ENCODE peak calls at places on chromosomes 11 and 22, in six cellular contexts. One of them, this sample, is unnamed.

GRCh38 chr11:58509730-58510129 is 1.8 kb upstream of the OR5B21 start:
- DNase-seq in prostate gland: no peak
- DNase-seq in stomach: no peak
- DNase-seq in heart left ventricle: no peak
- DNase-seq in esophagus muscularis mucosa: no peak
- DNase-seq in sigmoid colon: no peak
- DNase-seq in this sample: no peak

GRCh38 chr22:26892401-26893033 is 235.1 kb downstream of the MIAT start:
- DNase-seq in prostate gland: no peak
- DNase-seq in stomach: peak; percentile 49
- DNase-seq in heart left ventricle: no peak
- DNase-seq in esophagus muscularis mucosa: peak; percentile 92
- DNase-seq in sigmoid colon: peak; percentile 72
- DNase-seq in this sample: no peak

GRCh38 chr11:115257286-115258077 is 246.7 kb downstream of the CADM1 start:
- DNase-seq in prostate gland: no peak
- DNase-seq in stomach: no peak
- DNase-seq in heart left ventricle: no peak
- DNase-seq in esophagus muscularis mucosa: no peak
- DNase-seq in sigmoid colon: no peak
- DNase-seq in this sample: no peak

GRCh38 chr11:69950120-69950519 is 128.0 kb upstream of the ANO1 start:
- DNase-seq in prostate gland: no peak
- DNase-seq in stomach: no peak
- DNase-seq in heart left ventricle: no peak
- DNase-seq in esophagus muscularis mucosa: no peak
- DNase-seq in sigmoid colon: no peak
- DNase-seq in this sample: no peak

GRCh38 chr11:123194308-123195181 is 503 bp downstream of the CLMP start:
- DNase-seq in prostate gland: no peak
- DNase-seq in stomach: no peak
- DNase-seq in heart left ventricle: no peak
- DNase-seq in esophagus muscularis mucosa: no peak
- DNase-seq in sigmoid colon: peak; percentile 80
- DNase-seq in this sample: no peak

GRCh38 chr11:64713031-64713780 is 9.8 kb downstream of the NRXN2 start:
- DNase-seq in prostate gland: peak; percentile 33
- DNase-seq in stomach: peak; percentile 46
- DNase-seq in heart left ventricle: no peak
- DNase-seq in esophagus muscularis mucosa: no peak
- DNase-seq in sigmoid colon: no peak
- DNase-seq in this sample: no peak

GRCh38 chr11:65506316-65506769 is 7.5 kb downstream of the MALAT1 start:
- DNase-seq in prostate gland: no peak
- DNase-seq in stomach: no peak
- DNase-seq in heart left ventricle: no peak
- DNase-seq in esophagus muscularis mucosa: no peak
- DNase-seq in sigmoid colon: no peak
- DNase-seq in this sample: no peak

GRCh38 chr11:111370902-111371578 is 8.0 kb downstream of the POU2AF1 start:
- DNase-seq in prostate gland: no peak
- DNase-seq in stomach: no peak
- DNase-seq in heart left ventricle: no peak
- DNase-seq in esophagus muscularis mucosa: no peak
- DNase-seq in sigmoid colon: no peak
- DNase-seq in this sample: no peak

GRCh38 chr11:43578346-43579170 is 102.0 kb upstream of the HSD17B12 start:
- DNase-seq in prostate gland: no peak
- DNase-seq in stomach: no peak
- DNase-seq in heart left ventricle: no peak
- DNase-seq in esophagus muscularis mucosa: no peak
- DNase-seq in sigmoid colon: no peak
- DNase-seq in this sample: no peak

GRCh38 chr11:126519653-126520573 is 164.4 kb downstream of the ST3GAL4 start:
- DNase-seq in prostate gland: no peak
- DNase-seq in stomach: no peak
- DNase-seq in heart left ventricle: no peak
- DNase-seq in esophagus muscularis mucosa: no peak
- DNase-seq in sigmoid colon: peak; percentile 60
- DNase-seq in this sample: no peak

GRCh38 chr11:117868088-117868487 is 8.4 kb downstream of the FXYD6 start:
- DNase-seq in prostate gland: no peak
- DNase-seq in stomach: no peak
- DNase-seq in heart left ventricle: no peak
- DNase-seq in esophagus muscularis mucosa: no peak
- DNase-seq in sigmoid colon: no peak
- DNase-seq in this sample: no peak

GRCh38 chr22:46007003-46007847 is 30.3 kb upstream of the WNT7B start:
- DNase-seq in prostate gland: peak; percentile 70
- DNase-seq in stomach: peak; percentile 69
- DNase-seq in heart left ventricle: peak; percentile 76
- DNase-seq in esophagus muscularis mucosa: no peak
- DNase-seq in sigmoid colon: peak; percentile 89
- DNase-seq in this sample: peak; percentile 41

GRCh38 chr11:119338946-119339580 is 1.6 kb downstream of the C1QTNF5 start:
- DNase-seq in prostate gland: no peak
- DNase-seq in stomach: no peak
- DNase-seq in heart left ventricle: no peak
- DNase-seq in esophagus muscularis mucosa: no peak
- DNase-seq in sigmoid colon: no peak
- DNase-seq in this sample: peak; percentile 26

GRCh38 chr11:34189191-34189590 is 83.8 kb downstream of the NAT10 start:
- DNase-seq in prostate gland: no peak
- DNase-seq in stomach: no peak
- DNase-seq in heart left ventricle: no peak
- DNase-seq in esophagus muscularis mucosa: no peak
- DNase-seq in sigmoid colon: no peak
- DNase-seq in this sample: no peak

GRCh38 chr22:41401781-41402648 is 20.3 kb downstream of the TEF start:
- DNase-seq in prostate gland: peak; percentile 69
- DNase-seq in stomach: peak; percentile 95
- DNase-seq in heart left ventricle: peak; percentile 85
- DNase-seq in esophagus muscularis mucosa: no peak
- DNase-seq in sigmoid colon: peak; percentile 92
- DNase-seq in this sample: peak; percentile 78

GRCh38 chr22:29313126-29314071 is 2.1 kb downstream of the RASL10A start:
- DNase-seq in prostate gland: no peak
- DNase-seq in stomach: no peak
- DNase-seq in heart left ventricle: no peak
- DNase-seq in esophagus muscularis mucosa: no peak
- DNase-seq in sigmoid colon: peak; percentile 70
- DNase-seq in this sample: peak; percentile 31

GRCh38 chr11:120952503-120953229 is 71.2 kb upstream of the TBCEL start:
- DNase-seq in prostate gland: peak; percentile 74
- DNase-seq in stomach: peak; percentile 73
- DNase-seq in heart left ventricle: peak; percentile 70
- DNase-seq in esophagus muscularis mucosa: no peak
- DNase-seq in sigmoid colon: peak; percentile 79
- DNase-seq in this sample: peak; percentile 57

GRCh38 chr11:103633037-103633788 is 403.2 kb upstream of the DDI1 start:
- DNase-seq in prostate gland: no peak
- DNase-seq in stomach: no peak
- DNase-seq in heart left ventricle: no peak
- DNase-seq in esophagus muscularis mucosa: no peak
- DNase-seq in sigmoid colon: no peak
- DNase-seq in this sample: no peak

GRCh38 chr11:14764899-14765527 is 121.4 kb downstream of the PDE3B start:
- DNase-seq in prostate gland: no peak
- DNase-seq in stomach: no peak
- DNase-seq in heart left ventricle: no peak
- DNase-seq in esophagus muscularis mucosa: no peak
- DNase-seq in sigmoid colon: no peak
- DNase-seq in this sample: no peak

GRCh38 chr22:23749747-23750373 is 1.1 kb downstream of the ZNF70 start:
- DNase-seq in prostate gland: no peak
- DNase-seq in stomach: no peak
- DNase-seq in heart left ventricle: no peak
- DNase-seq in esophagus muscularis mucosa: no peak
- DNase-seq in sigmoid colon: no peak
- DNase-seq in this sample: no peak

GRCh38 chr22:22099194-22099486 is 116.6 kb upstream of the TOP3B start:
- DNase-seq in prostate gland: no peak
- DNase-seq in stomach: no peak
- DNase-seq in heart left ventricle: no peak
- DNase-seq in esophagus muscularis mucosa: no peak
- DNase-seq in sigmoid colon: no peak
- DNase-seq in this sample: no peak

GRCh38 chr22:19868773-19869471 is 14.2 kb upstream of the GNB1L start:
- DNase-seq in prostate gland: no peak
- DNase-seq in stomach: no peak
- DNase-seq in heart left ventricle: peak; percentile 15
- DNase-seq in esophagus muscularis mucosa: no peak
- DNase-seq in sigmoid colon: peak; percentile 58
- DNase-seq in this sample: no peak

GRCh38 chr11:64120951-64121569 is 44.9 kb downstream of the MACROD1 start:
- DNase-seq in prostate gland: peak; percentile 83
- DNase-seq in stomach: no peak
- DNase-seq in heart left ventricle: peak; percentile 47
- DNase-seq in esophagus muscularis mucosa: no peak
- DNase-seq in sigmoid colon: peak; percentile 86
- DNase-seq in this sample: peak; percentile 74

GRCh38 chr22:19559324-19559811 is 35.2 kb upstream of the CLDN5 start:
- DNase-seq in prostate gland: no peak
- DNase-seq in stomach: no peak
- DNase-seq in heart left ventricle: no peak
- DNase-seq in esophagus muscularis mucosa: no peak
- DNase-seq in sigmoid colon: peak; percentile 26
- DNase-seq in this sample: no peak

GRCh38 chr11:14422052-14422813 is 63.2 kb upstream of the RRAS2 start:
- DNase-seq in prostate gland: peak; percentile 22
- DNase-seq in stomach: peak; percentile 57
- DNase-seq in heart left ventricle: peak; percentile 86
- DNase-seq in esophagus muscularis mucosa: peak; percentile 95
- DNase-seq in sigmoid colon: peak; percentile 94
- DNase-seq in this sample: peak; percentile 62

GRCh38 chr11:128727811-128728431 is 34.0 kb downstream of the FLI1 start:
- DNase-seq in prostate gland: no peak
- DNase-seq in stomach: no peak
- DNase-seq in heart left ventricle: no peak
- DNase-seq in esophagus muscularis mucosa: no peak
- DNase-seq in sigmoid colon: no peak
- DNase-seq in this sample: no peak

GRCh38 chr11:128728767-128729587 is 35.1 kb downstream of the FLI1 start:
- DNase-seq in prostate gland: no peak
- DNase-seq in stomach: no peak
- DNase-seq in heart left ventricle: no peak
- DNase-seq in esophagus muscularis mucosa: no peak
- DNase-seq in sigmoid colon: no peak
- DNase-seq in this sample: no peak

GRCh38 chr11:128733440-128734115 is 39.7 kb downstream of the FLI1 start:
- DNase-seq in prostate gland: no peak
- DNase-seq in stomach: no peak
- DNase-seq in heart left ventricle: no peak
- DNase-seq in esophagus muscularis mucosa: no peak
- DNase-seq in sigmoid colon: no peak
- DNase-seq in this sample: no peak

GRCh38 chr11:128732471-128733277 is 38.8 kb downstream of the FLI1 start:
- DNase-seq in prostate gland: no peak
- DNase-seq in stomach: no peak
- DNase-seq in heart left ventricle: no peak
- DNase-seq in esophagus muscularis mucosa: no peak
- DNase-seq in sigmoid colon: no peak
- DNase-seq in this sample: no peak

GRCh38 chr11:128731041-128731663 is 37.3 kb downstream of the FLI1 start:
- DNase-seq in prostate gland: no peak
- DNase-seq in stomach: no peak
- DNase-seq in heart left ventricle: no peak
- DNase-seq in esophagus muscularis mucosa: no peak
- DNase-seq in sigmoid colon: no peak
- DNase-seq in this sample: no peak
- H3K4me1 ChIP-seq in prostate gland: no peaks in the 10 kb centered on the region
- H3K4me1 ChIP-seq in stomach: peaks cover 94% of the 10 kb centered on the region
- H3K4me1 ChIP-seq in heart left ventricle: peaks cover 100% of the 10 kb centered on the region
- H3K4me1 ChIP-seq in esophagus muscularis mucosa: peaks cover 65% of the 10 kb centered on the region
- H3K4me1 ChIP-seq in sigmoid colon: peaks cover 20% of the 10 kb centered on the region
- H3K4me1 ChIP-seq in this sample: peaks cover 33% of the 10 kb centered on the region

GRCh38 chr11:61828629-61829407 is 718 bp downstream of the FADS2 start:
- DNase-seq in prostate gland: peak; percentile 37
- DNase-seq in stomach: no peak
- DNase-seq in heart left ventricle: peak; percentile 63
- DNase-seq in esophagus muscularis mucosa: peak; percentile 92
- DNase-seq in sigmoid colon: peak; percentile 74
- DNase-seq in this sample: no peak
- TF ChIP-seq POLR2A in prostate gland: no peak
- TF ChIP-seq POLR2A in stomach: no peak
- TF ChIP-seq POLR2A in heart left ventricle: no peak
- TF ChIP-seq POLR2A in esophagus muscularis mucosa: no peak
- TF ChIP-seq POLR2A in sigmoid colon: no peak
- TF ChIP-seq POLR2A in this sample: no peak

DNA sequence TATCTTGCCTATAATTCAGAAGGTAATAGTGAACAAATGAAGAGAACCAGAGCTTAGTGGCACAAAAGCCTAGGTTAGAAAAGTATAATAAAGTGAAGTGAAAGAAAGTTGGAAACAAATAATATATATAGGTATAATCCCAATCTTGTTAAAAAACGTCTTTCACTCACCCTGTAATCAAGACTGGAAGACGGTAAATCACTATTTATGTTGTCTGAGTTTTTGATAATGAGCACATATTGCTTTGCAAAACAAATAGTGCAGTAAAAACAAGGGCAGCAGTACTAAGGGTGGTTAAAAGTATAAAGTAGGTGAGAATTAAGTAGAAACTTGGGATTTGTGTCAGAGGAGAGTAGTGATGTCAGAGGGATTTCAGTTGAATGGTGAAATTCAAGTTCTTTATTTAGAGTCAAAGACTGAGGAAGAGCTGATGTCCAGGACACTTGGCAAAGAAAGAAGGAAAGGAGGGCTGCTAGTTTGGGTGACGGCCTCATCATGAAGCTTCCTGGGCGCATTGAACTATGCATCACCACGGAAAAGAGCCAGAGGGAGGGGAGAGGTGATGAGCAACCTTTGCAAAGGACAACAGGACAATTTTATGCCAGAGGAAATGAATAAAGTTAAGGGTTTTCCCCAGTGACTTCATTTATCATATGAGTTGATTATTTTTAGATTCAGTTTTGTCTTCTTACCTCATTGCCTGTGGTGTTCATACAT is 11.3 kb downstream of the NCAM1 start:
- DNase-seq in prostate gland: no peak
- DNase-seq in stomach: no peak
- DNase-seq in heart left ventricle: no peak
- DNase-seq in esophagus muscularis mucosa: no peak
- DNase-seq in sigmoid colon: no peak
- DNase-seq in this sample: no peak
- H3K4me1 ChIP-seq in prostate gland: no peaks in the 10 kb centered on the region
- H3K4me1 ChIP-seq in stomach: peaks cover 10% of the 10 kb centered on the region
- H3K4me1 ChIP-seq in heart left ventricle: peaks cover 11% of the 10 kb centered on the region
- H3K4me1 ChIP-seq in esophagus muscularis mucosa: peaks cover 10% of the 10 kb centered on the region
- H3K4me1 ChIP-seq in sigmoid colon: peaks cover 15% of the 10 kb centered on the region
- H3K4me1 ChIP-seq in this sample: no peaks in the 10 kb centered on the region

DNA sequence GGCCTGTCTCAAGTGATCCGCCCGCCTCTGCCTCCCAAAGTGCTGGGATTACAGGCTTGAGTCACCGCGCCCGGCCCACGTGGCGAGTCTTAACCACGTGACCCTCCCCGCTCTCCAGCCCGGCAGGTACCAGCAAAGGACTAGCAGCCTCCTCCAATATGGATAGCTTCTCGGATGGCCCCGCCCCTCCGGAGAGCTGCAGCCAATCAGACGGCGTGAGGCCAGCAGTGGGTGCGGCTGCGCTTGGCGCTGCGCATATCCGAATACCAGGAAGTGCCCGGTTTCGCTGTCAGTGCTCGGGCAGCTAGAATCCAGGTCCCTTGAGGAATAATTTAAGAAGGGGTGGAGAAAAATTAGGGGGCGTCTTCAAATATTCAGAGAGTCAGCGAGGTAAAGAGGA is 14.7 kb upstream of the PISD start:
- DNase-seq in prostate gland: peak; percentile 94
- DNase-seq in stomach: peak; percentile 97
- DNase-seq in heart left ventricle: peak; percentile 93
- DNase-seq in esophagus muscularis mucosa: peak; percentile 99
- DNase-seq in sigmoid colon: peak; percentile 96
- DNase-seq in this sample: peak; percentile 92
- TF ChIP-seq POLR2A in prostate gland: peak; percentile 44
- TF ChIP-seq POLR2A in stomach: no peak
- TF ChIP-seq POLR2A in heart left ventricle: peak; percentile 37
- TF ChIP-seq POLR2A in esophagus muscularis mucosa: peak; percentile 31
- TF ChIP-seq POLR2A in sigmoid colon: peak; percentile 38
- TF ChIP-seq POLR2A in this sample: peak; percentile 28

This sample was measured in gastrocnemius medialis.